ENCODE peak calls at places on chromosomes 2 and 18, in five cellular contexts. H, V, P, C and Y are unnamed samples.

GRCh38 chr2:1632006-1632348 is 112.3 kb downstream of the PXDN start:
- DNase-seq in H (no peak), V (peak; percentile 26), C (peak; percentile 62), P (no peak), Y (no peak)

GRCh38 chr2:241154915-241155314 is 4.6 kb downstream of the PPP1R7 start:
- DNase-seq in C (no peak), V (no peak), P (peak; percentile 63), H (no peak), Y (no peak)

GRCh38 chr18:23689031-23689615 is at the start of gene LAMA3:
- DNase-seq in P (peak; percentile 31), C (no peak), H (no peak), V (no peak), Y (peak; percentile 48)

GRCh38 chr18:3170762-3171161 is 49.0 kb downstream of the MYOM1 start:
- DNase-seq in P (no peak), C (no peak), H (no peak), V (no peak), Y (no peak)

GRCh38 chr18:60962629-60963028 is 370.6 kb upstream of the CDH20 start:
- DNase-seq in V (no peak), H (no peak), P (no peak), C (no peak), Y (no peak)

GRCh38 chr2:200266406-200266805 is 40.1 kb upstream of the SPATS2L start:
- DNase-seq in H (no peak), V (no peak), C (no peak), P (no peak), Y (no peak)

GRCh38 chr18:26637324-26637723 is 89.0 kb upstream of the KCTD1 start:
- DNase-seq in C (no peak), H (no peak), V (no peak), P (no peak), Y (no peak)

GRCh38 chr2:17107131-17107530 is 411.1 kb downstream of the RAD51AP2 start:
- DNase-seq in P (no peak), H (no peak), C (no peak), V (peak; percentile 49), Y (no peak)

GRCh38 chr2:118089015-118089800 is 937 bp downstream of the INSIG2 start:
- DNase-seq in P (peak; percentile 71), H (peak; percentile 18), C (peak; percentile 47), V (peak; percentile 9), Y (no peak)

DNA sequence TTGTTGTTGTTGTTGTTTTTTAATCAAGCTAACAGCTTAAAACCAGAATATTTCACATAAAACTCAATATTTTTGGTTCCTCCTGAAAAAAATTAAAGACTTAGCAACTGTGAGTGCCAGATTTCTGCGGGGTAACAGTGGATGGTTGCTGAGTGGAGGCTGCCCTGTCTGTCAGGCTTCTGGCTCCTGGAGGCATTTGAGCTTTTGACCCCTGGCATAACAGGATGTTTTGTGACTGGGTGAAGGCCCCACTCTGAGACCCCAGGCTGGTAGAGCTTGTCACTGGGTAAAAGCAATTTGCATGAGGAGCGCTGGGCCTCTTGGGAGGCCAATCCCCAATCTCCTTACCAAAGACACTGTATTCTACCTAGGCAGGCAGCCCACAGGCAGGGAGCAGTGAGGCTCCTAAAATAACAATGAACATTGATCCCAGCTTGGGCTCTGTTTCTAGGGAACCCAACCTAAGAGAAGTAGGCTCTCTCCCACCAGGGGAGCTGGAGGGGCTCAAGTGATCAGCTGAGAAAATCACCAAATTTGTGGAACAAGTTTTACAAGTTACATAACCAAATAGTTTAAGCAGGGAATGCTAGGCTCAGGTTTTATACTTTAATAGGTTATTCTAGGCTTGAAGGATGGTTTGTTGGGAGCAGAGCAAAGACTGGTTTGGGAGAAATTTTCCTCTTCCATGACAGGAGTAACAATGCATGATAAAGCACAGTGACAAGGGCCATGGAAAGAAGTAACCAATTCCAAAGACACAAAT is 5.9 kb upstream of the SPRED2 start:
- DNase-seq in C (no peak), P (no peak), V (no peak), H (no peak), Y (no peak)
- H3K4me3 ChIP-seq in C (no peak overlapping the region), P (no peak overlapping the region), V (no peak overlapping the region), H (no peak overlapping the region), Y (no peak overlapping the region)

GRCh38 chr2:84879595-84880394 is 1.1 kb downstream of the TRABD2A start:
- DNase-seq in V (no peak), P (no peak), H (peak; percentile 68), C (no peak), Y (no peak)
- H3K4me3 ChIP-seq in V (peak overlapping the region; percentile 50), P (peak overlapping the region; percentile 59), H (peak overlapping the region; percentile 90), C (peak overlapping the region; percentile 51), Y (peak overlapping the region; percentile 43)

GRCh38 chr18:79523221-79523737 is 127.5 kb downstream of the NFATC1 start:
- DNase-seq in P (no peak), H (peak; percentile 60), V (no peak), C (no peak), Y (no peak)
- H3K4me3 ChIP-seq in P (no peak overlapping the region), H (no peak overlapping the region), V (no peak overlapping the region), C (no peak overlapping the region), Y (no peak overlapping the region)

GRCh38 chr2:121281107-121281506 is 3.9 kb downstream of the TFCP2L1 start:
- DNase-seq in P (no peak), V (no peak), H (no peak), C (no peak), Y (no peak)
- H3K4me3 ChIP-seq in P (no peak overlapping the region), V (no peak overlapping the region), H (no peak overlapping the region), C (no peak overlapping the region), Y (peak overlapping the region; percentile 73)

GRCh38 chr2:28348149-28348567 is 44.5 kb upstream of the FOSL2 start:
- DNase-seq in P (no peak), C (no peak), H (no peak), V (no peak), Y (no peak)
- H3K4me3 ChIP-seq in P (no peak overlapping the region), C (no peak overlapping the region), H (no peak overlapping the region), V (no peak overlapping the region), Y (no peak overlapping the region)

GRCh38 chr18:35407871-35408481 is 30.8 kb upstream of the ZNF396 start:
- DNase-seq in H (peak; percentile 27), P (peak; percentile 82), C (peak; percentile 68), V (peak; percentile 76), Y (no peak)
- H3K4me3 ChIP-seq in H (no peak overlapping the region), P (no peak overlapping the region), C (no peak overlapping the region), V (no peak overlapping the region), Y (no peak overlapping the region)

DNA sequence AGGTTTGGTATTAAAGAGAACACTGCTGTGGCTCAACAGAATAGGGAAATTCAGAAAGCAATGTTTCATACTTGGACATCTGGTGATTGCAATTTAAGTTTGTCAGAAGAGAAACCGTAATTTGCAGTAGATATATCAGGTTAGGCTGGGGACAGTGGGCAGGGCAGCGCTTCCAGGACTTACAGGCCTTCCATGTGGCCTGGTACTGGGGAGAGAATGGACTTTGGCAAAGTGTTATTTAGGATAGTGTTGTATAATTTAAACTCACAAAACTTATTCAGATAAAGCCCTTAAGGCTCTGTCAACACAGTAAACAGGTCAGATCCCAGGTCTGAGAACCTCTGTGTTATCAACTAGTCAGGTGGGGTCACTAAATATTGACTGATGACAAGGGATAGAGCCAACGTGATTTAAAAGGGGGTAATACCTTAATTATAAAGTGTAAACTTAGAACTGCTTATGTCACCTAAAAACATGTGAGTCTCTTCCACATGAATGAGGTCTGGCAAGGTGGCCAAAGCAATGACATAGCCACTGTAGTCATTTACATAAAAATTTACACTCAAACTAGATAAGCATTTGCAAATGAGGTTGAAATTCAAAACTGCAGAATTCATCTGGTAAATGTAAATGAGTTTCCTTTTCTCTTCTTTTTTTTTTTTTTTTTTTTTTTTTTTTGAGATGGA is 80.2 kb upstream of the DNMT3A start:
- DNase-seq in C (no peak), V (no peak), P (no peak), H (no peak), Y (no peak)
- H3K4me3 ChIP-seq in C (no peak overlapping the region), V (no peak overlapping the region), P (no peak overlapping the region), H (no peak overlapping the region), Y (no peak overlapping the region)

GRCh38 chr2:121382744-121383143 is 97.7 kb upstream of the TFCP2L1 start:
- DNase-seq in V (no peak), P (no peak), H (no peak), C (no peak), Y (no peak)

GRCh38 chr2:121386707-121387106 is 101.7 kb upstream of the TFCP2L1 start:
- DNase-seq in V (peak; percentile 31), H (no peak), C (peak; percentile 34), P (peak; percentile 34), Y (no peak)

GRCh38 chr2:121388371-121388770 is 103.4 kb upstream of the TFCP2L1 start:
- DNase-seq in C (no peak), H (no peak), P (no peak), V (no peak), Y (no peak)

GRCh38 chr2:121387591-121388325 is 102.8 kb upstream of the TFCP2L1 start:
- DNase-seq in C (no peak), H (no peak), V (no peak), P (no peak), Y (no peak)

DNA sequence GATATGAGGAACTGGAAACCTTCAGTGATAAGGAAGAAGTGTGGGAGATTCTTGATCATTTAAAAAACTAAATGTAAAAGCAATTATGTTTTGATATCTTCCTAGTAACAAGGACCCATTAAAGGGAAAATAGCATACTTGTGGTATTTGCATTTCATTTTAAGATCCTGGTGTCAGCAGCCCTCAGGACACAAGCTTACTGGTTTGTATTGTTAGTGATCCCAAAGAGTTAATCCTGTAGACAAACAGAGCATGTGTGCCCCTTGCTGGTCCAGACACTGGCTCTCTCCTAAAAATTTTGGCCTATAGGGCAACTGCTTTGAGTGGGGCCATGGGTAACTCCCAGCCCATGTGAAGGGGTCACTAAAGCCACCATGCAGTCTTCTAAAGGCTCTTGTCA is 101.1 kb upstream of the TFCP2L1 start:
- DNase-seq in C (no peak), V (no peak), P (no peak), H (no peak), Y (no peak)
- H3K4me3 ChIP-seq in C (no peak overlapping the region), V (no peak overlapping the region), P (no peak overlapping the region), H (no peak overlapping the region), Y (no peak overlapping the region)

GRCh38 chr2:161422812-161423211 is 6.7 kb downstream of the TBR1 start:
- DNase-seq in C (no peak), V (no peak), H (no peak), P (no peak), Y (no peak)

GRCh38 chr2:161424992-161425391 is 8.9 kb downstream of the TBR1 start:
- DNase-seq in P (no peak), H (no peak), C (no peak), V (no peak), Y (no peak)

GRCh38 chr2:161423351-161424178 is 7.5 kb downstream of the TBR1 start:
- DNase-seq in H (no peak), C (no peak), V (no peak), P (no peak), Y (no peak)

GRCh38 chr2:161425966-161426365 is 9.9 kb downstream of the TBR1 start:
- DNase-seq in H (no peak), P (no peak), C (no peak), V (no peak), Y (no peak)

DNA sequence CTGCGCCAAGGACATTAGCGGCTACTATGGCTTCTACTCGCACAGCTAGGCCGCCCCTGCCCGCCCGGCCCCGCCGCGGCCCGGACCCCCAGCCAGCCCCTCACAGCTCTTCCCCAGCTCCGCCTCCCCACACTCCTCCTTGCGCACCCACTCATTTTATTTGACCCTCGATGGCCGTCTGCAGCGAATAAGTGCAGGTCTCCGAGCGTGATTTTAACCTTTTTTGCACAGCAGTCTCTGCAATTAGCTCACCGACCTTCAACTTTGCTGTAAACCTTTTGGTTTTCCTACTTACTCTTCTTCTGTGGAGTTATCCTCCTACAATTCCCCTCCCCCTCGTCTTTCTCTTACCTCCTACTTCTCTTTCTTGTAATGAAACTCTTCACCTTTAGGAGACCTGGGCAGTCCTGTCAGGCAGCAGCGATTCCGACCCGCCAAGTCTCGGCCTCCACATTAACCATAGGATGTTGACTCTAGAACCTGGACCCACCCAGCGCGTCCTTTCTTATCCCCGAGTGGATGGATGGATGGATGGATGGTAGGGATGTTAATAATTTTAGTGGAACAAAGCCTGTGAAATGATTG is 8.2 kb downstream of the TBR1 start:
- DNase-seq in V (no peak), P (no peak), C (no peak), H (no peak), Y (no peak)
- H3K4me3 ChIP-seq in V (peak overlapping the region; percentile 18), P (no peak overlapping the region), C (peak overlapping the region; percentile 24), H (peak overlapping the region; percentile 46), Y (peak overlapping the region; percentile 62)